ENCODE peak calls at places on chromosomes 16 and 17, in four cellular contexts. A is activated gamma-delta T cell treated with anti-CD3 and anti-CD28 coated beads, Interleukin-2, amount 50 U/mL, for 16 hours; K is transverse colon; C is midbrain. V is an unnamed sample.

GRCh38 chr16:3641801-3642396 is 12.6 kb upstream of the DNASE1 start:
- DNase-seq in K (no peak), A (no peak), C (no peak), V (no peak)

GRCh38 chr17:59361386-59361785 is 29.9 kb downstream of the YPEL2 start:
- DNase-seq in K (no peak), C (no peak), A (no peak), V (no peak)

GRCh38 chr16:937311-937710 is 33.5 kb downstream of the LMF1 start:
- DNase-seq in K (no peak), C (no peak), A (no peak), V (no peak)

GRCh38 chr17:50396261-50397110 is 837 bp downstream of the LRRC59 start:
- DNase-seq in C (no peak), A (no peak), K (peak), V (no peak)

GRCh38 chr16:185691-186090 is 5.4 kb downstream of the HBQ1 start:
- DNase-seq in K (no peak), C (no peak), A (no peak), V (no peak)

GRCh38 chr16:69772560-69773254 is 10.6 kb downstream of the WWP2 start:
- DNase-seq in A (no peak), C (no peak), K (no peak), V (no peak)

GRCh38 chr16:78278047-78278446 is 178.6 kb downstream of the WWOX start:
- DNase-seq in C (no peak), A (no peak), K (no peak), V (no peak)

GRCh38 chr16:72835041-72835440 is 212.9 kb downstream of the ZFHX3 start:
- DNase-seq in A (no peak), C (no peak), K (no peak), V (no peak)

GRCh38 chr16:77618011-77618410 is 104.3 kb upstream of the NUDT7 start:
- DNase-seq in A (no peak), C (no peak), K (no peak), V (no peak)

GRCh38 chr16:4613636-4614570 is 785 bp downstream of the UBALD1 start:
- DNase-seq in K (peak), A (no peak), C (no peak), V (peak)

GRCh38 chr16:75379911-75380847 is 53.1 kb downstream of the CFDP1 start:
- DNase-seq in A (no peak), K (peak), C (peak), V (peak)

GRCh38 chr17:49557204-49558024 is 18.3 kb upstream of the NXPH3 start:
- DNase-seq in C (peak), A (no peak), K (no peak), V (no peak)

GRCh38 chr17:80826955-80827645 is 164.5 kb upstream of the CHMP6 start:
- DNase-seq in A (peak), C (peak), K (no peak), V (no peak)

GRCh38 chr16:2025251-2025650 is 1.5 kb upstream of the NHERF2 start:
- DNase-seq in C (no peak), A (no peak), K (no peak), V (no peak)

GRCh38 chr17:74772071-74772470 is 4.1 kb downstream of the NAT9 start:
- DNase-seq in A (no peak), K (no peak), C (no peak), V (no peak)

GRCh38 chr16:54194008-54194731 is 92.4 kb downstream of the IRX3 start:
- DNase-seq in C (peak), K (peak), A (no peak), V (no peak)

GRCh38 chr16:28105297-28105696 is 41.8 kb upstream of the GSG1L start:
- DNase-seq in C (no peak), A (no peak), K (no peak), V (no peak)

GRCh38 chr16:10349851-10350250 is 36.0 kb upstream of the ATF7IP2 start:
- DNase-seq in K (no peak), C (no peak), A (no peak), V (no peak)

GRCh38 chr16:78184554-78185183 is 85.2 kb downstream of the WWOX start:
- DNase-seq in C (no peak), A (no peak), K (no peak), V (no peak)

GRCh38 chr17:78279360-78279990 is 48.0 kb downstream of the TMEM235 start:
- DNase-seq in K (no peak), C (no peak), A (no peak), V (no peak)

GRCh38 chr17:8221663-8222379 is 11.4 kb upstream of the AURKB start:
- DNase-seq in A (peak), K (peak), C (peak), V (peak)

GRCh38 chr17:3966720-3967363 is 2.6 kb upstream of the ATP2A3 start:
- DNase-seq in C (no peak), A (no peak), K (peak), V (no peak)

V was measured in T-cell.